ENCODE peak calls at places on chromosome 16, in seven cellular contexts. P, F, O, K, Q, V and Z are unnamed samples.

GRCh38 chr16:81491522-81492188 is 47.0 kb downstream of the CMIP start:
- DNase-seq in P (no peak), F (peak; percentile 65), O (no peak), K (no peak), Q (no peak), V (no peak), Z (no peak)

GRCh38 chr16:87731607-87732006 is 34.2 kb downstream of the KLHDC4 start:
- DNase-seq in P (no peak), F (no peak), O (no peak), K (no peak), Q (no peak), V (no peak), Z (no peak)

GRCh38 chr16:4392382-4393242 is 21.0 kb downstream of the VASN start:
- DNase-seq in P (no peak), F (peak; percentile 86), O (peak; percentile 50), K (no peak), Q (peak; percentile 94), V (peak; percentile 89), Z (peak; percentile 92)

GRCh38 chr16:4111748-4112696 is 4.2 kb downstream of the ADCY9 start:
- DNase-seq in P (peak; percentile 42), F (peak; percentile 55), O (no peak), K (no peak), Q (no peak), V (no peak), Z (no peak)

GRCh38 chr16:26019885-26020284 is 328.1 kb downstream of the HS3ST4 start:
- DNase-seq in P (no peak), F (no peak), O (no peak), K (no peak), Q (no peak), V (no peak), Z (peak; percentile 12)

GRCh38 chr16:15052747-15053476 is 3.0 kb downstream of the NTAN1 start:
- DNase-seq in P (no peak), F (no peak), O (no peak), K (no peak), Q (no peak), V (no peak), Z (peak; percentile 14)

GRCh38 chr16:86353934-86354333 is 156.4 kb upstream of the FOXF1 start:
- DNase-seq in P (no peak), F (no peak), O (no peak), K (no peak), Q (no peak), V (no peak), Z (no peak)

GRCh38 chr16:4661661-4662060 is 31.7 kb upstream of the NUDT16L1 start:
- DNase-seq in P (no peak), F (no peak), O (no peak), K (no peak), Q (no peak), V (no peak), Z (no peak)

GRCh38 chr16:80433617-80434016 is 107.2 kb upstream of the DYNLRB2 start:
- DNase-seq in P (no peak), F (no peak), O (no peak), K (no peak), Q (no peak), V (no peak), Z (no peak)

GRCh38 chr16:74302341-74302740 is 5.7 kb downstream of the PSMD7 start:
- DNase-seq in P (no peak), F (no peak), O (no peak), K (no peak), Q (no peak), V (no peak), Z (no peak)

GRCh38 chr16:76668207-76668725 is 391.1 kb downstream of the CNTNAP4 start:
- DNase-seq in P (no peak), F (no peak), O (peak; percentile 10), K (peak; percentile 14), Q (peak; percentile 58), V (no peak), Z (peak; percentile 79)

GRCh38 chr16:76910931-76911330 is 280.1 kb upstream of the MON1B start:
- DNase-seq in P (peak; percentile 87), F (peak; percentile 60), O (peak; percentile 55), K (no peak), Q (no peak), V (no peak), Z (no peak)

GRCh38 chr16:69049146-69049545 is 56.3 kb upstream of the HAS3 start:
- DNase-seq in P (peak; percentile 61), F (peak; percentile 80), O (no peak), K (no peak), Q (no peak), V (no peak), Z (no peak)

GRCh38 chr16:85512716-85513115 is 100.4 kb upstream of the GSE1 start:
- DNase-seq in P (peak; percentile 22), F (peak; percentile 57), O (no peak), K (no peak), Q (no peak), V (no peak), Z (no peak)

GRCh38 chr16:86854058-86854621 is 275.8 kb downstream of the FOXL1 start:
- DNase-seq in P (no peak), F (peak; percentile 57), O (no peak), K (no peak), Q (no peak), V (no peak), Z (no peak)

GRCh38 chr16:22070361-22071351 is 21.7 kb upstream of the VWA3A start:
- DNase-seq in P (no peak), F (peak; percentile 51), O (no peak), K (no peak), Q (no peak), V (no peak), Z (no peak)

GRCh38 chr16:80518436-80518835 is 22.4 kb upstream of the DYNLRB2 start:
- DNase-seq in P (no peak), F (peak; percentile 11), O (no peak), K (no peak), Q (no peak), V (no peak), Z (peak; percentile 9)

GRCh38 chr16:23557779-23558330 is 328 bp downstream of the UBFD1 start:
- DNase-seq in P (peak; percentile 44), F (peak; percentile 44), O (no peak), K (no peak), Q (peak; percentile 42), V (no peak), Z (no peak)

GRCh38 chr16:11406177-11406560 is 60.9 kb downstream of the RMI2 start:
- DNase-seq in P (no peak), F (no peak), O (no peak), K (no peak), Q (no peak), V (no peak), Z (no peak)

GRCh38 chr16:87178977-87179376 is 138.2 kb downstream of the C16orf95 start:
- DNase-seq in P (peak; percentile 65), F (peak; percentile 31), O (no peak), K (no peak), Q (peak; percentile 43), V (no peak), Z (peak; percentile 25)

GRCh38 chr16:86585821-86586611 is 7.7 kb downstream of the FOXL1 start:
- DNase-seq in P (peak; percentile 83), F (peak; percentile 93), O (no peak), K (no peak), Q (no peak), V (no peak), Z (no peak)

GRCh38 chr16:81784042-81784785 is 5.1 kb downstream of the PLCG2 start:
- DNase-seq in P (no peak), F (no peak), O (no peak), K (no peak), Q (no peak), V (no peak), Z (peak; percentile 55)

GRCh38 chr16:2675714-2676113 is 6.6 kb upstream of the KCTD5 start:
- DNase-seq in P (peak; percentile 59), F (peak; percentile 56), O (no peak), K (no peak), Q (no peak), V (no peak), Z (no peak)

DNA sequence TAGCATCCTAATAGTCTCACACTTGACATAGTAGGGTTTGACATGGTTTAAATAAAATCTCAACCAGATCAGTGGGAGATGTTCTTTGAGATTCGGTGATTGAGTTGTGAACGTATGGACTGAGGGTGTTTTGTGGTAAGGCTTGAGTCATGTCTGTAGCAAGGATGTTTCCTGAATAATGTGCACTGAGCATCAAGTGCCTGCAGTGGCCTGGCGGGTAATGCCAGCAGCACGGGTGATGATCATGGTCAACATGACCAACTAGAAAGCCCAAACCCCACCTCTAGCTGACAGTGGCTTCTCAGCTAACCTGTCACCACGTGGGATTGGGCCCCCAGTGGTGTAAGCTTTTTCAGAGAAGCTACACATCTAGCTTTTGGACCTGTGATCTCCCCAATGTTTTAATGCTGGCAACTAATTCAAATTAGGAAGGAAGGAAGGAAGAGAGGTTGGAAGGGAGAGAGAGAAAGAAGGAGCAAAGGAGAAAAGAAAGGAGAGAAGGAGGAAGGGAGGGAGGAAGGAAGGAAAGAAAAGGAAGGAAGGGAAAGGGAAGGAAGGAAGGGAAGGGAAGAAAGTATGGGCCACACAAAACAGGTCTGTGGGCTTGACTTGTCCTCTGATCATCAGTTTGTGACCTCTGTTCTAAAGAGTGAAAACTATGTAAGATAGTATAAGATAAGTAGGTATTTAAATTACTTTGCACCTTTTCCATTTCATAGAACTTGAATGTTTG is 55.4 kb downstream of the WWOX start:
- DNase-seq in P (no peak), F (no peak), O (no peak), K (no peak), Q (no peak), V (no peak), Z (no peak)
- H2BK5ac ChIP-seq in P (no peak overlapping the region), F (no peak overlapping the region), O (no peak overlapping the region), K (no peak overlapping the region), Q (no peak overlapping the region), V (no peak overlapping the region), Z (no peak overlapping the region)

GRCh38 chr16:88748364-88748763 is 36.7 kb downstream of the PIEZO1 start:
- DNase-seq in P (no peak), F (no peak), O (no peak), K (no peak), Q (no peak), V (no peak), Z (no peak)
- H2BK5ac ChIP-seq in P (no peak overlapping the region), F (no peak overlapping the region), O (no peak overlapping the region), K (no peak overlapping the region), Q (no peak overlapping the region), V (no peak overlapping the region), Z (no peak overlapping the region)

GRCh38 chr16:1548727-1549126 is 15.3 kb downstream of the TMEM204 start:
- DNase-seq in P (no peak), F (no peak), O (no peak), K (no peak), Q (no peak), V (no peak), Z (no peak)
- H2BK5ac ChIP-seq in P (no peak overlapping the region), F (no peak overlapping the region), O (no peak overlapping the region), K (no peak overlapping the region), Q (no peak overlapping the region), V (no peak overlapping the region), Z (no peak overlapping the region)

GRCh38 chr16:55330726-55331647 is 7.0 kb downstream of the IRX6 start:
- DNase-seq in P (no peak), F (no peak), O (no peak), K (no peak), Q (peak; percentile 33), V (no peak), Z (peak; percentile 39)
- H2BK5ac ChIP-seq in P (no peak overlapping the region), F (no peak overlapping the region), O (no peak overlapping the region), K (no peak overlapping the region), Q (no peak overlapping the region), V (no peak overlapping the region), Z (no peak overlapping the region)